ENCODE peak calls at places on chromosome 22, in four cellular contexts. One of them, this sample, is unnamed. For H3K4me1 and H3K27me3, the result is how much of the 10 kb centered on the place peaks cover.

GRCh38 chr22:45758603-45759002 is 87.0 kb downstream of the ATXN10 start:
- DNase-seq in ascending aorta: no peak
- DNase-seq in foreskin keratinocyte: peak
- DNase-seq in Peyer's patch: no peak
- DNase-seq in this sample: no peak

GRCh38 chr22:19419464-19420178 is 11.9 kb downstream of the HIRA start:
- DNase-seq in ascending aorta: no peak
- DNase-seq in foreskin keratinocyte: no peak
- DNase-seq in Peyer's patch: no peak
- DNase-seq in this sample: peak

GRCh38 chr22:32947581-32947980 is 110.6 kb downstream of the SYN3 start:
- DNase-seq in ascending aorta: no peak
- DNase-seq in foreskin keratinocyte: no peak
- DNase-seq in Peyer's patch: no peak
- DNase-seq in this sample: no peak

GRCh38 chr22:32747588-32747987 is 53.9 kb upstream of the TIMP3 start:
- DNase-seq in ascending aorta: no peak
- DNase-seq in foreskin keratinocyte: no peak
- DNase-seq in Peyer's patch: no peak
- DNase-seq in this sample: no peak

GRCh38 chr22:40491990-40492631 is 121.7 kb downstream of the SGSM3 start:
- DNase-seq in ascending aorta: no peak
- DNase-seq in foreskin keratinocyte: no peak
- DNase-seq in Peyer's patch: no peak
- DNase-seq in this sample: no peak

GRCh38 chr22:29154364-29155048 is 51.2 kb upstream of the EMID1 start:
- DNase-seq in ascending aorta: no peak
- DNase-seq in foreskin keratinocyte: peak
- DNase-seq in Peyer's patch: peak
- DNase-seq in this sample: peak

GRCh38 chr22:17970205-17970708 is 54.1 kb downstream of the MICAL3 start:
- DNase-seq in ascending aorta: no peak
- DNase-seq in foreskin keratinocyte: no peak
- DNase-seq in Peyer's patch: no peak
- DNase-seq in this sample: no peak

GRCh38 chr22:31346255-31346732 is at the start of gene PATZ1:
- DNase-seq in ascending aorta: no peak
- DNase-seq in foreskin keratinocyte: peak
- DNase-seq in Peyer's patch: no peak
- DNase-seq in this sample: peak

GRCh38 chr22:47200273-47201051 is 438.0 kb downstream of the TBC1D22A start:
- DNase-seq in ascending aorta: no peak
- DNase-seq in foreskin keratinocyte: no peak
- DNase-seq in Peyer's patch: no peak
- DNase-seq in this sample: no peak
- TF ChIP-seq CTCF in ascending aorta: no peak
- TF ChIP-seq CTCF in foreskin keratinocyte: no peak
- TF ChIP-seq CTCF in Peyer's patch: no peak
- TF ChIP-seq CTCF in this sample: no peak

DNA sequence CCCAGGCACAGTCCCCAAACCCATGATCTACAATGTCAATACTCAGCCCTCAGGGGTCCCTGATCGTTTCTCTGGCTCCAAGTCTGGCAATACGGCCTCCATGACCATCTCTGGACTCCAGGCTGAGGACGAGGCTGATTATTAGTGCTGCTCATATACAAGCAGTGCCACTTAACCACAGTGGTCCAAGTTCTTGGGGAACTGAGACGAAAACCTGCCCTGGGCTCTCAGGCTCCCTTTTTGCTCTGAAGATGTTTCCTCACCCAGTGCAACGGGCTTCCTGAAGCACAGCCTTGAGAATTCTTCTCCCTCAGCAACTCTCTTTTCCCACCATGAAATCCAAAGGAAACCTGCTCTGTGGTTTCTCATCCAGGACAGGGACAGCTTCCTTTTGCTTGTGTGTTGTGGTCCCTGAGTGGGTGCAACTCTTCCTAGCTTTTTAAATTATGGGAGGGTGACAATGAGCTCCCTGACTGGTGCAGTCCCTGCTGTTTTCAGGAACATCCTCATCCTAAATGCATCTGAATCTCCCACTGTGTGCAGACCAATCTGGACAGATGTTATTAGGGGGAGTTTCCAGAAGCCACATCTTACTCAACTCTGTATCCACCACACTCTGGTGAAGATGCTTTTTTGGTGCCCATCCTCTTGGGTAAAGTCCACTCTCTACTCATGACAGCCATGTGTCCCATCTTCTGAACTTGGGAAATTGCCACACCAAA is 30.6 kb upstream of the IGLL5 start:
- DNase-seq in ascending aorta: no peak
- DNase-seq in foreskin keratinocyte: no peak
- DNase-seq in Peyer's patch: no peak
- DNase-seq in this sample: no peak
- H3K4me1 ChIP-seq in ascending aorta: under half
- H3K4me1 ChIP-seq in foreskin keratinocyte: under half
- H3K4me1 ChIP-seq in Peyer's patch: under half
- H3K4me1 ChIP-seq in this sample: under half

GRCh38 chr22:22358686-22359085 is 114.1 kb downstream of the VPREB1 start:
- DNase-seq in ascending aorta: no peak
- DNase-seq in foreskin keratinocyte: no peak
- DNase-seq in Peyer's patch: no peak
- DNase-seq in this sample: no peak

GRCh38 chr22:22357024-22357868 is 112.7 kb downstream of the VPREB1 start:
- DNase-seq in ascending aorta: no peak
- DNase-seq in foreskin keratinocyte: peak
- DNase-seq in Peyer's patch: peak
- DNase-seq in this sample: peak

GRCh38 chr22:22352376-22352999 is 107.9 kb downstream of the VPREB1 start:
- DNase-seq in ascending aorta: no peak
- DNase-seq in foreskin keratinocyte: no peak
- DNase-seq in Peyer's patch: no peak
- DNase-seq in this sample: no peak

GRCh38 chr22:22358136-22358535 is 113.5 kb downstream of the VPREB1 start:
- DNase-seq in ascending aorta: no peak
- DNase-seq in foreskin keratinocyte: no peak
- DNase-seq in Peyer's patch: no peak
- DNase-seq in this sample: no peak

GRCh38 chr22:22355233-22355834 is 110.7 kb downstream of the VPREB1 start:
- DNase-seq in ascending aorta: no peak
- DNase-seq in foreskin keratinocyte: no peak
- DNase-seq in Peyer's patch: no peak
- DNase-seq in this sample: no peak
- H3K27me3 ChIP-seq in ascending aorta: under half
- H3K27me3 ChIP-seq in foreskin keratinocyte: under half
- H3K27me3 ChIP-seq in Peyer's patch: under half
- H3K27me3 ChIP-seq in this sample: under half

GRCh38 chr22:47613606-47614350 is 851.3 kb downstream of the TBC1D22A start:
- DNase-seq in ascending aorta: no peak
- DNase-seq in foreskin keratinocyte: no peak
- DNase-seq in Peyer's patch: peak
- DNase-seq in this sample: no peak
- TF ChIP-seq CTCF in ascending aorta: no peak
- TF ChIP-seq CTCF in foreskin keratinocyte: no peak
- TF ChIP-seq CTCF in Peyer's patch: no peak
- TF ChIP-seq CTCF in this sample: no peak

DNA sequence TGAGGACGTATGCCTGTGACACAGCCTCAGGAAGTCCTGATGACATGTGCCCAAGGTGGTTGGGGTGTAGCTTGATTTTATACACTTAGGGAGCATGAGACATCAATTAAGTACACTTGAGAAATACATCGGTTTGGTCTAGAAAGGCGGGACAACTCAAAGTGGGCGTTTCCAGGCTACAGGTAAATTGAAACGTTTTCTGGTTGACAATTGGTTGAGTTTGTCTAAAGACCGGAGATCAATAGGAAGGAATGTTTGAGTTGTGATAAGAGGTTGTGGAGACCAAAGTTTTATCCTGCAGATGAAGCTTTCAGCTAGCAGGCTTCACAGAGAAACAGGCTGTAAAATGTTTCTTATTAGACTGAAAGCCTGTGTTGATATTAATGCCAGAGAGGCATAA is 6.8 kb downstream of the APOL3 start:
- DNase-seq in ascending aorta: no peak
- DNase-seq in foreskin keratinocyte: no peak
- DNase-seq in Peyer's patch: no peak
- DNase-seq in this sample: no peak
- H3K4me1 ChIP-seq in ascending aorta: under half
- H3K4me1 ChIP-seq in foreskin keratinocyte: under half
- H3K4me1 ChIP-seq in Peyer's patch: under half
- H3K4me1 ChIP-seq in this sample: under half

GRCh38 chr22:43888740-43889139 is 3.1 kb downstream of the PNPLA5 start:
- DNase-seq in ascending aorta: no peak
- DNase-seq in foreskin keratinocyte: no peak
- DNase-seq in Peyer's patch: no peak
- DNase-seq in this sample: no peak
- H3K27me3 ChIP-seq in ascending aorta: under half
- H3K27me3 ChIP-seq in foreskin keratinocyte: half or more
- H3K27me3 ChIP-seq in Peyer's patch: under half
- H3K27me3 ChIP-seq in this sample: half or more

DNA sequence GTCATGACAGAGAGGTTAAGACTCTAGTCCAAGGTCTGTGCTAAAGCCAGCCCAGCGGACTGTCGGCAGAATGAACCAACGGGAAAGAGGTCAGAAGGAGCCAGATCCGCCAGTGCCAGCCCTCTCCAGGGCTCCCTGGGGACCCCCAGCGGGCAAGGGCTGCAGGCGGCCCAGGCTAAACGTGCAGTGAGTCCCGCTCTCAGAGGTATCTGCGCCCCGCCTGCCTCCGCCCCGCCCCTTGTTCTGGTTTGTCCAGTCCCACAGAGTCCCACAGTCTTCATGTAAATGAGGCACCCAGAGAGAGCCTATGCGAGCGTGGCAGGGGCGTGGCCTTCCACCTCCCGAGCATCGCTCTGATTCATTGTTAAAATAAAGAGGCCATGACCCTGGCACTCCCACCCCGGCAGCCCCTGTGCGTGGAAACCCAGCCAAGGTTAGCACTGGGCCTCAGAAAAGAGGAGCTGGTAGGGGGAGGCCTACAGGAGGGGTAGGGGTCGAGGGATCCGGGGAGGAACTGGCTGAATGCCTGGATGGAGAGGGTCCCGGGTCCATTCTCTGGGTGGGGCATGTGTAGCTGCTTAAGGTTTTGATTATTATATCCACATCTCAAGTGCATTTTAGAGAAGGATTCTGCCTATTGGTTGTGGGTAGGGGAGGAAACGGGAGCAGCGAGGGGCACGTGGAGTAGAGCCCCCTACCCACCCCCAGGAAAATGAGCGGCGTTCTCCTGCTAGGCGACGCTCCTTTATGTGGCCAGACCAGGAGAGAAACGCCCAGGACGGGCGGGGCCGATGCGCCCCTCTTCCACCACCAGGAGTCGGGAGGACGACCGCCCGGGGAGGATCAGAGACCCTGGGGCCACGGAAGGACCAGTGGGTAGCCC is at the start of gene TRIOBP:
- DNase-seq in ascending aorta: peak
- DNase-seq in foreskin keratinocyte: peak
- DNase-seq in Peyer's patch: peak
- DNase-seq in this sample: peak
- TF ChIP-seq CTCF in ascending aorta: peak
- TF ChIP-seq CTCF in foreskin keratinocyte: peak
- TF ChIP-seq CTCF in Peyer's patch: peak
- TF ChIP-seq CTCF in this sample: peak

GRCh38 chr22:27003301-27003700 is 345.9 kb downstream of the MIAT start:
- DNase-seq in ascending aorta: no peak
- DNase-seq in foreskin keratinocyte: no peak
- DNase-seq in Peyer's patch: no peak
- DNase-seq in this sample: no peak
- H3K4me1 ChIP-seq in ascending aorta: under half
- H3K4me1 ChIP-seq in foreskin keratinocyte: under half
- H3K4me1 ChIP-seq in Peyer's patch: under half
- H3K4me1 ChIP-seq in this sample: under half

GRCh38 chr22:26697151-26697550 is 39.8 kb downstream of the MIAT start:
- DNase-seq in ascending aorta: no peak
- DNase-seq in foreskin keratinocyte: no peak
- DNase-seq in Peyer's patch: no peak
- DNase-seq in this sample: no peak
- H3K27me3 ChIP-seq in ascending aorta: under half
- H3K27me3 ChIP-seq in foreskin keratinocyte: under half
- H3K27me3 ChIP-seq in Peyer's patch: under half
- H3K27me3 ChIP-seq in this sample: under half